ENCODE peak calls at places on chromosomes 7 and 10, in eight cellular contexts. O is lung, U is colonic mucosa, L is adrenal gland, M is SK-N-SH, E is fibroblast of lung, N is esophagus muscularis mucosa, C is upper lobe of right lung. K is an unnamed sample. For H3K9me3, the result is how much of the 10 kb centered on the place peaks cover.

GRCh38 chr10:3774814-3775670 is 10.0 kb downstream of the KLF6 start:
- DNase-seq in C (no peak), M (no peak), N (no peak), U (no peak), O (no peak), L (no peak), E (peak), K (peak)

GRCh38 chr10:29256531-29256930 is 32.3 kb upstream of the LYZL1 start:
- DNase-seq in O (no peak), C (no peak), M (no peak), L (no peak), E (no peak), N (no peak), U (no peak), K (no peak)

GRCh38 chr7:132575336-132575986 is 809 bp downstream of the PLXNA4 start:
- DNase-seq in O (no peak), C (no peak), E (peak), L (peak), U (peak), M (peak), N (no peak), K (peak)

GRCh38 chr7:27462575-27463270 is 200.0 kb downstream of the HIBADH start:
- DNase-seq in L (no peak), C (no peak), E (peak), M (no peak), O (no peak), U (no peak), N (no peak), K (peak)

GRCh38 chr10:43461950-43462349 is 25.0 kb downstream of the ZNF487 start:
- DNase-seq in U (peak), M (peak), C (no peak), L (peak), O (no peak), E (peak), N (no peak), K (peak)

GRCh38 chr10:9289811-9290210 is 1235.3 kb downstream of the GATA3 start:
- DNase-seq in N (no peak), L (no peak), C (no peak), U (no peak), O (no peak), M (no peak), E (peak), K (no peak)

GRCh38 chr7:103613655-103614642 is 167.9 kb upstream of the SLC26A5 start:
- DNase-seq in C (no peak), M (peak), U (no peak), N (no peak), L (no peak), E (peak), O (no peak), K (no peak)

GRCh38 chr7:143244321-143244720 is 18.9 kb upstream of the GSTK1 start:
- DNase-seq in N (no peak), E (no peak), M (no peak), U (no peak), L (no peak), C (no peak), O (no peak), K (no peak)

GRCh38 chr7:94284120-94284519 is 110.6 kb upstream of the COL1A2 start:
- DNase-seq in E (no peak), C (no peak), L (no peak), O (no peak), U (no peak), M (no peak), N (no peak), K (no peak)

GRCh38 chr7:47534322-47535032 is 47.4 kb downstream of the TNS3 start:
- DNase-seq in C (no peak), M (peak), N (no peak), E (no peak), U (no peak), L (no peak), O (no peak), K (no peak)

GRCh38 chr10:79019961-79020491 is 48.7 kb upstream of the ZMIZ1 start:
- DNase-seq in O (no peak), M (no peak), N (no peak), L (no peak), E (peak), C (peak), U (no peak), K (peak)

GRCh38 chr10:120574986-120575385 is 118.0 kb downstream of the PLPP4 start:
- DNase-seq in U (no peak), M (no peak), O (no peak), L (no peak), E (no peak), N (peak), C (no peak), K (no peak)

GRCh38 chr7:18803880-18804279 is 308.3 kb downstream of the HDAC9 start:
- DNase-seq in L (no peak), O (no peak), E (no peak), C (no peak), U (no peak), N (no peak), M (peak), K (no peak)

GRCh38 chr7:140564643-140565042 is 76.0 kb downstream of the DENND2A start:
- DNase-seq in L (no peak), O (no peak), M (no peak), E (no peak), U (no peak), N (no peak), C (no peak), K (no peak)

DNA sequence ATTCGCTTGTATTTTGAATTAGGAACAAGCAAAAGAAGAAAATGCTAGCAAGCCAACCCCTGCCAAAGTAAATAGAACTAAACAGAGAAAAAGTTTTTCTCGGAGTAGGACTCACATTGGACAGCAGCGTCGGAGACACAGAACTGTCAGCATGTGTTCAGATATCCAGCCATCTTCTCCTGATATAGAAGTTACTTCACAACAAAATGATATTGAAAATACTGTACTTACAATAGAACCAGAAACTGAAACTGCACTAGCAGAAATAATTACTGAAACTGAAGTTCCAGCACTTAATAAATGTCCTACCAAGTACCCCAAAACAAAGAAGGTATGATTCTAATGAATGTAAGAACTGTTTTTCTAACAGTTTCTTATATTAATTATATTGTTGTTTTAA is 87.9 kb downstream of the KMT2E start:
- DNase-seq in E (no peak), C (no peak), U (no peak), L (no peak), N (no peak), O (no peak), M (no peak), K (no peak)
- H3K4me3 ChIP-seq in E (no peak), C (no peak), U (no peak), L (no peak), N (no peak), O (no peak), M (no peak), K (no peak)

GRCh38 chr10:100100651-100101525 is 19.2 kb upstream of the CPN1 start:
- DNase-seq in C (no peak), U (no peak), M (no peak), L (no peak), E (peak), O (no peak), N (no peak), K (no peak)
- TF ChIP-seq CTCF in C (no peak), U (no peak), M (peak), L (no peak), E (peak), O (no peak), N (no peak), K (no peak)

GRCh38 chr7:158040199-158040598 is 547.4 kb downstream of the PTPRN2 start:
- DNase-seq in E (no peak), M (no peak), O (no peak), L (no peak), C (peak), N (no peak), U (no peak), K (no peak)
- H3K9me3 ChIP-seq in E (under half), M (under half), O (under half), L (under half), C (under half), N (under half), U (under half), K (under half)

DNA sequence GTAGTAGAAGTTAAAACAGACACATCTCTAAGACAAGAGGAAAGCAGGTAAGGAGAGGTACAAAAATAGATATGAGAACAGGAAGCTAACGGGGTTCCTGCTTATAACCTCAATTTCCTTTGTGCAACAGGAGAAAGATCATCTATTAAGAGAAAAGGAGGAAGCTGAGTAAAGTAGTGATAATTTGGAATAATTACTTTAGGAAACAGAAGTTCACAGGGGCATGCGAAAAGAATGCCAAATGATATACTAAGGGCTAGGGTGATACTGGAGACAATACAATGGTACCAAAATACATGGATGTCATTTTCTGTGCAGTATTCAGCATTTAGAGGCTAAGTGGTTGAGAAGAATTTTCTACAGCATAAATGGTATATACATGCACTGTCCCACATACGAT is 108.8 kb downstream of the NRBF2 start:
- DNase-seq in L (no peak), O (no peak), E (no peak), U (no peak), M (no peak), C (no peak), N (no peak), K (no peak)
- H3K4me3 ChIP-seq in L (no peak), O (no peak), E (no peak), U (no peak), M (no peak), C (no peak), N (no peak), K (no peak)

DNA sequence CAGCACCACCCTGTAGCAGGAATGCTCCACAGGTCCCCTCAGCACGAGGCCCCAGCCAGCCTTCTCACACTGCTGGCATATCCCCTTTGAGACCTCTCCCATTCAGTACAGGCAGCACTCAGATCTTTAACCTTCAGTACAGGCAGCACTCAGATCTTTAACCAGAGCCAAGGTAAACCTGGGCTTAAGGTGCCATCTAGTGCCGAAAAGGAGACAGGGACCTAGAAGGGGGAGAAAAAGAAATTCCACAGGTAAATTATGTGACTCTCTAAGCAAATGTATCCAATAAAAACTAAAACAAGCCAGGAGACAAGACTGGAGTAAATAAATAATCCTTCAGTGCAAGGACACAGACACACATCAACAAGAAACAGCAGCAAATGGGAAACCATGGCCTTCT is 358.6 kb downstream of the PTPRN2 start:
- DNase-seq in N (no peak), C (no peak), M (no peak), L (no peak), O (no peak), U (no peak), E (no peak), K (no peak)
- TF ChIP-seq CTCF in N (no peak), C (no peak), M (no peak), L (no peak), O (no peak), U (no peak), E (no peak), K (no peak)

DNA sequence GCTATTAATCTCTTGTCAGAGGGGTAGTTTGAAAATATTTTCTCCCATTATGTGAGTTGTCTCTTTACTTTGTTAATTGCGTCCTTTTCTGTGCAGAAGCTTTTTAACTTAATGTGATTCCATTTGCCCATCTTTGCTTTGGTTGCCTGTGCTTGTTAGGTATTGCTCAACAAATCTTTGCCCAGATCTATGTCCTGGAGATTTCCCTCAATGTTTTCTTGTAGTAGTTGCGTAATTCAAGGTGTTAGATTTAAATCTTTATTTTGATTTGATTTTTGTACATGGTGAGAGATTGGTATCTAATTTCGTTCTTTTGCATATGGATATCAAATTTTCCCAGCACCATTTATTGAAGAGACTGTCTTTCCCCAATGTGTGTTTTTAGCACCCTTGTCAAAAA is 567.2 kb downstream of the DNAJB9 start:
- DNase-seq in C (no peak), O (no peak), M (no peak), U (no peak), L (no peak), N (no peak), E (no peak), K (no peak)
- H3K9me3 ChIP-seq in C (under half), O (under half), M (under half), U (under half), L (under half), N (under half), E (under half), K (under half)

GRCh38 chr7:29320577-29320976 is 126.0 kb downstream of the CHN2 start:
- DNase-seq in U (no peak), L (no peak), M (no peak), C (no peak), N (no peak), E (no peak), O (no peak), K (no peak)

GRCh38 chr7:29319719-29320521 is 125.3 kb downstream of the CHN2 start:
- DNase-seq in O (no peak), U (no peak), C (no peak), L (no peak), N (no peak), E (no peak), M (peak), K (no peak)

GRCh38 chr7:29322023-29322712 is 127.6 kb downstream of the CHN2 start:
- DNase-seq in O (no peak), U (no peak), M (no peak), L (no peak), C (no peak), E (no peak), N (no peak), K (no peak)

GRCh38 chr7:29315302-29316270 is 121.0 kb downstream of the CHN2 start:
- DNase-seq in O (no peak), L (no peak), U (no peak), N (no peak), C (no peak), E (no peak), M (no peak), K (no peak)

GRCh38 chr7:29318853-29319718 is 124.5 kb downstream of the CHN2 start:
- DNase-seq in N (no peak), U (no peak), E (no peak), O (no peak), C (no peak), L (no peak), M (peak), K (no peak)
- H3K4me3 ChIP-seq in N (no peak), U (no peak), E (no peak), O (no peak), C (no peak), L (no peak), M (no peak), K (no peak)

DNA sequence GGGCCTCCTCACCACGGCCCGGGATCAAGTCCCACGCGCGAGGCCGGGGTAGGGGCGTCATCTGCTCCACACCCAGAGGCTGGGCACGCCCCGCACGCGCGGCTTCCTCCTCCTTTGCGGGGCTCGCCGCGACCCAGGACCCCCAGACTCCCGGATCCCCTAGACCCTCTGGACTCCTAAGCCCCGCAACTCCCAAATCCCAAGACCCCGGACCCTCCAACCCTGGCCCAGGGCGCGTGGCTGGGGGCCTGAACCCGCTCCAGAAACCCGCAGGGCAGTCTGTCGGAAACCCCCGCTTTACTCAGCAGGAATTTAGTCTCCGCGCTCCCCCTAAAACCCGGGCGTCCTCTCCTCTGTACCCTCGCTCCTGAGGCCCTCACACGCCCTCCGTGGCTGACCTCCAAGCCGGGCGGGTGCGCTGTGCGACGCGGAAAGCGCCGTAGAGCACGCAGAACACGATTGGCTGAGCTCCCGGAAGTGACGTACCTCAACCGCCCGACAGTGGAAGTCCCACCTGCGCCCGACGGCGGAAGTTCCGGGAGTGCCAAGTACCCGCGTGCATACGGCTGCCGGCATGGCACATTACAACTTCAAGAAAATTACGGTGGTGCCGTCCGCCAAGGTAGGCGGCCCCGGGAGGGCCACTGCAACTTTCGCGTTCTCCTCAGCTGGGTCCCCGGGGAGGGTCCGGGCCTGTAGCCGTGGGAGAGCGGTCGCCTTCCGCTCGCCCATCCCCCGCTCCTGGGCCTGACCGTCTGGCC is at the start of gene GTPBP4:
- DNase-seq in E (peak), M (peak), L (peak), U (peak), N (peak), C (peak), O (peak), K (peak)
- TF ChIP-seq CTCF in E (no peak), M (peak), L (no peak), U (no peak), N (no peak), C (peak), O (peak), K (peak)